ENCODE peak calls at places on chromosomes 7 and 10, in seven cellular contexts. S is HEK293T; X is left colon; P is NCI-H748 treated with DMSO at 0.1 percent for 48 hours; F is T-cell; M is activated naive CD4-positive, alpha-beta T cell treated with Interleukin-2 at 50 U/mL for 16 hours; G is cardiac fibroblast. B is an unnamed sample.

GRCh38 chr7:3162286-3162685 is 118.6 kb upstream of the CARD11 start:
- DNase-seq in G (peak), P (no peak), F (no peak), S (no peak), M (no peak), X (no peak), B (no peak)

GRCh38 chr7:73555411-73555982 is 2.0 kb downstream of the BCL7B start:
- DNase-seq in M (no peak), F (no peak), X (no peak), S (no peak), P (no peak), G (peak), B (no peak)

GRCh38 chr7:29480456-29480855 is 83.2 kb upstream of the PRR15 start:
- DNase-seq in F (no peak), S (no peak), P (no peak), G (peak), M (no peak), X (no peak), B (no peak)

GRCh38 chr7:56105508-56105907 is 768 bp downstream of the CHCHD2 start:
- DNase-seq in M (peak), G (peak), F (peak), P (no peak), X (peak), S (no peak), B (no peak)

GRCh38 chr10:110456523-110457091 is 41.1 kb upstream of the DUSP5 start:
- DNase-seq in X (no peak), G (peak), P (no peak), S (no peak), M (no peak), F (no peak), B (no peak)

GRCh38 chr10:5036511-5036910 is 32.9 kb upstream of the AKR1C2 start:
- DNase-seq in S (no peak), X (no peak), G (no peak), F (no peak), P (peak), M (no peak), B (no peak)

GRCh38 chr10:103451091-103451801 is 924 bp downstream of the CALHM2 start:
- DNase-seq in X (peak), S (no peak), G (peak), P (no peak), F (peak), M (peak), B (no peak)

GRCh38 chr10:120328647-120329046 is 128.4 kb upstream of the PLPP4 start:
- DNase-seq in X (no peak), F (no peak), S (no peak), M (no peak), P (no peak), G (no peak), B (no peak)

GRCh38 chr7:1114088-1114487 is 26.2 kb downstream of the GPER1 start:
- DNase-seq in F (no peak), G (no peak), X (no peak), S (no peak), M (no peak), P (no peak), B (no peak)

GRCh38 chr10:69460576-69461242 is 9.4 kb downstream of the TSPAN15 start:
- DNase-seq in F (no peak), S (no peak), M (no peak), X (no peak), G (no peak), P (no peak), B (no peak)

GRCh38 chr10:53839437-53840039 is 961.5 kb downstream of the PCDH15 start:
- DNase-seq in P (peak), M (no peak), G (peak), X (no peak), S (no peak), F (no peak), B (no peak)

GRCh38 chr7:94654764-94655561 is 970 bp downstream of the SGCE start:
- DNase-seq in F (no peak), P (peak), S (peak), X (peak), G (peak), M (no peak), B (no peak)

GRCh38 chr10:88091490-88092061 is 228.2 kb downstream of the PTEN start:
- DNase-seq in P (no peak), S (no peak), G (no peak), M (peak), X (peak), F (peak), B (no peak)

B was measured in HuH-7.